ENCODE peak calls at places on chromosomes 12 and 14, in five cellular contexts. Z is H7; I is naive thymus-derived CD8-positive, alpha-beta T cell; E is NCI-H2081; L is lower leg skin. H is an unnamed sample.

GRCh38 chr14:61948376-61948775 is 186.2 kb downstream of the SNAPC1 start:
- DNase-seq in E (no peak), I (no peak), L (no peak), Z (no peak), H (no peak)

GRCh38 chr14:60510254-60510975 is 1.5 kb downstream of the SIX6 start:
- DNase-seq in Z (no peak), I (no peak), L (no peak), E (no peak), H (no peak)

GRCh38 chr12:91222746-91223145 is 40.1 kb upstream of the DCN start:
- DNase-seq in L (no peak), E (no peak), Z (no peak), I (no peak), H (no peak)

GRCh38 chr12:68772714-68773113 is 26.7 kb downstream of the SLC35E3 start:
- DNase-seq in E (no peak), Z (no peak), I (no peak), L (no peak), H (no peak)

GRCh38 chr14:64721391-64721791 is 17.2 kb downstream of the PLEKHG3 start:
- DNase-seq in E (no peak), I (peak; percentile 26), L (no peak), Z (no peak), H (peak; percentile 17)

GRCh38 chr12:49536526-49537195 is 2.2 kb upstream of the KCNH3 start:
- DNase-seq in Z (no peak), E (no peak), I (no peak), L (no peak), H (no peak)

GRCh38 chr12:89529738-89530137 is 3.9 kb upstream of the POC1B start:
- DNase-seq in I (no peak), E (peak; percentile 36), L (no peak), Z (peak; percentile 43), H (peak; percentile 13)

GRCh38 chr12:121815221-121815620 is 11.4 kb downstream of the SETD1B start:
- DNase-seq in L (no peak), Z (no peak), I (no peak), E (no peak), H (no peak)

GRCh38 chr12:25629341-25629740 is 76.3 kb upstream of the LMNTD1 start:
- DNase-seq in L (no peak), I (no peak), E (no peak), Z (no peak), H (no peak)

GRCh38 chr12:106663385-106663784 is 80.6 kb downstream of the RFX4 start:
- DNase-seq in Z (no peak), L (no peak), E (no peak), I (no peak), H (no peak)

GRCh38 chr12:80445083-80445482 is 1.0 kb downstream of the PTPRQ start:
- DNase-seq in Z (no peak), I (no peak), L (no peak), E (no peak), H (no peak)

GRCh38 chr14:97299661-97300060 is 502.5 kb downstream of the VRK1 start:
- DNase-seq in L (no peak), I (no peak), E (no peak), Z (peak; percentile 39), H (no peak)

GRCh38 chr14:72883963-72884362 is 9.9 kb downstream of the DPF3 start:
- DNase-seq in L (peak; percentile 39), Z (no peak), I (no peak), E (no peak), H (no peak)

GRCh38 chr12:19808371-19808770 is 369.1 kb downstream of the AEBP2 start:
- DNase-seq in Z (no peak), L (no peak), E (no peak), I (no peak), H (no peak)

GRCh38 chr12:130764073-130764472 is 48.0 kb upstream of the RIMBP2 start:
- DNase-seq in L (no peak), Z (no peak), E (no peak), I (no peak), H (no peak)

GRCh38 chr14:25371053-25371452 is 321.1 kb upstream of the STXBP6 start:
- DNase-seq in I (no peak), Z (no peak), E (no peak), L (no peak), H (no peak)

GRCh38 chr14:32075636-32076277 is 1.3 kb upstream of the ARHGAP5 start:
- DNase-seq in I (no peak), L (no peak), Z (peak; percentile 14), E (no peak), H (no peak)

GRCh38 chr12:93197067-93197593 is 180.6 kb upstream of the NUDT4 start:
- DNase-seq in Z (no peak), I (no peak), E (no peak), L (no peak), H (no peak)

GRCh38 chr14:100557658-100558057 is 29.6 kb downstream of the BEGAIN start:
- DNase-seq in E (no peak), I (no peak), L (no peak), Z (no peak), H (no peak)